ENCODE peak calls at places on chromosomes 4 and X, in five cellular contexts. D, Q, T, W and I are unnamed samples.

GRCh38 chr4:150127757-150128156 is 49.5 kb downstream of the DCLK2 start:
- DNase-seq in D (no peak), Q (no peak), T (no peak), W (no peak), I (no peak)

GRCh38 chr4:136731025-136731424 is 801.3 kb downstream of the PCDH18 start:
- DNase-seq in D (no peak), Q (no peak), T (no peak), W (no peak), I (no peak)

GRCh38 chr4:108783666-108784463 is 21.0 kb upstream of the ETNPPL start:
- DNase-seq in D (no peak), Q (no peak), T (no peak), W (no peak), I (no peak)

GRCh38 chrX:41922125-41922521 is 1.2 kb downstream of the CASK start:
- DNase-seq in D (no peak), Q (no peak), T (no peak), W (peak; percentile 9), I (no peak)

GRCh38 chr4:123409301-123409700 is 12.7 kb downstream of the SPRY1 start:
- DNase-seq in D (no peak), Q (no peak), T (no peak), W (no peak), I (no peak)

GRCh38 chr4:170047774-170048354 is 21.7 kb upstream of the MFAP3L start:
- DNase-seq in D (peak; percentile 27), Q (peak; percentile 72), T (peak; percentile 59), W (peak; percentile 63), I (peak; percentile 43)

GRCh38 chr4:28093071-28093470 is 1232.4 kb downstream of the STIM2 start:
- DNase-seq in D (no peak), Q (no peak), T (no peak), W (no peak), I (no peak)

GRCh38 chrX:71976753-71977152 is 66.1 kb downstream of the NHSL2 start:
- DNase-seq in D (no peak), Q (no peak), T (no peak), W (no peak), I (no peak)

GRCh38 chr4:3441501-3442459 is at the start of gene HGFAC:
- DNase-seq in D (no peak), Q (no peak), T (no peak), W (no peak), I (no peak)

GRCh38 chr4:139453041-139453370 is 915 bp upstream of the RAB33B start:
- DNase-seq in D (no peak), Q (peak; percentile 67), T (no peak), W (peak; percentile 77), I (peak; percentile 71)

GRCh38 chr4:182022899-182023298 is 220.3 kb upstream of the TENM3 start:
- DNase-seq in D (no peak), Q (no peak), T (no peak), W (no peak), I (no peak)

GRCh38 chr4:101283436-101283835 is 63.9 kb downstream of the PPP3CA start:
- DNase-seq in D (no peak), Q (no peak), T (no peak), W (no peak), I (no peak)

GRCh38 chr4:53608649-53609048 is 17.4 kb upstream of the LNX1 start:
- DNase-seq in D (no peak), Q (no peak), T (no peak), W (no peak), I (no peak)

GRCh38 chr4:155582971-155583437 is 83.6 kb upstream of the GUCY1A1 start:
- DNase-seq in D (no peak), Q (no peak), T (no peak), W (no peak), I (no peak)

GRCh38 chrX:40209951-40210617 is 112.3 kb upstream of the BCOR start:
- DNase-seq in D (no peak), Q (no peak), T (no peak), W (no peak), I (no peak)

GRCh38 chr4:55435136-55435535 is 39.4 kb downstream of the TMEM165 start:
- DNase-seq in D (no peak), Q (no peak), T (no peak), W (peak; percentile 5), I (no peak)
- TF ChIP-seq CTCF in D (peak; percentile 21), Q (no peak), T (no peak), W (no peak), I (no peak)

GRCh38 chrX:19906293-19906692 is 18.9 kb upstream of the SH3KBP1 start:
- DNase-seq in D (no peak), Q (no peak), T (no peak), W (no peak), I (no peak)
- TF ChIP-seq CTCF in D (no peak), Q (no peak), T (no peak), W (no peak), I (no peak)

GRCh38 chrX:16836371-16836770 is 33.8 kb downstream of the RBBP7 start:
- DNase-seq in D (peak; percentile 34), Q (peak; percentile 25), T (peak; percentile 56), W (no peak), I (peak; percentile 12)
- TF ChIP-seq CTCF in D (peak; percentile 76), Q (no peak), T (peak; percentile 66), W (no peak), I (peak; percentile 38)

GRCh38 chr4:107669068-107669467 is 51.0 kb downstream of the PAPSS1 start:
- DNase-seq in D (no peak), Q (no peak), T (no peak), W (no peak), I (no peak)
- TF ChIP-seq CTCF in D (no peak), Q (no peak), T (no peak), W (no peak), I (no peak)

GRCh38 chrX:15930585-15930984 is 76.0 kb upstream of the AP1S2 start:
- DNase-seq in D (no peak), Q (no peak), T (no peak), W (peak; percentile 19), I (peak; percentile 16)
- TF ChIP-seq CTCF in D (peak; percentile 34), Q (no peak), T (no peak), W (no peak), I (no peak)

DNA sequence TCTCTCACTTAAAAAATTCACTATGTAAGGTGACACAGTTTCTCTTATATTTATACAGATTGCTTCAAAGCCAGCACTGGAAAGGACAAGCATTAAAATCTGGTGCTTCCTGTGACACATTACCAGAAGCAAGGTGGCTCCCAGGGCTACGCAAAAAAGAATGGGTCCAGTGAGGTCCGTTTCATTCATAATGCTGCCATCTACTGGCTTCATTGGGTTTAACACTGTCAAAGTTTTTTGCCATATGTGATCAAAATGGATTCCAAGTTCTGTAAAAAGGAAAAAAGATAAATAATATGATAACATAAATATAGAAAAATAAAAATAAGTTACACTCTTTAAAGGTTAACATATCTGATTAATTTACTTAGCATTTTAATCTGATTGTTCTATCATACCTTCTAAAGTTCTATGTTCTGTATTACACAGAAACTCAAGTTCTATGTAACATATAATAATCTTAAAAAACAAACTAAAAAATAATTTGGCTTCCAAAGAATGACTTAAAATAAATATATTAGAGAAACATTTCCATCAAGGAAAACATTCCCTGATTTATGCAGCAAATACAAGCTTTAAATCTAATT is 22.1 kb downstream of the YIPF7 start:
- DNase-seq in D (peak; percentile 14), Q (peak; percentile 33), T (peak; percentile 33), W (peak; percentile 42), I (peak; percentile 54)
- TF ChIP-seq CTCF in D (peak; percentile 83), Q (peak; percentile 21), T (peak; percentile 62), W (peak; percentile 35), I (peak; percentile 36)

DNA sequence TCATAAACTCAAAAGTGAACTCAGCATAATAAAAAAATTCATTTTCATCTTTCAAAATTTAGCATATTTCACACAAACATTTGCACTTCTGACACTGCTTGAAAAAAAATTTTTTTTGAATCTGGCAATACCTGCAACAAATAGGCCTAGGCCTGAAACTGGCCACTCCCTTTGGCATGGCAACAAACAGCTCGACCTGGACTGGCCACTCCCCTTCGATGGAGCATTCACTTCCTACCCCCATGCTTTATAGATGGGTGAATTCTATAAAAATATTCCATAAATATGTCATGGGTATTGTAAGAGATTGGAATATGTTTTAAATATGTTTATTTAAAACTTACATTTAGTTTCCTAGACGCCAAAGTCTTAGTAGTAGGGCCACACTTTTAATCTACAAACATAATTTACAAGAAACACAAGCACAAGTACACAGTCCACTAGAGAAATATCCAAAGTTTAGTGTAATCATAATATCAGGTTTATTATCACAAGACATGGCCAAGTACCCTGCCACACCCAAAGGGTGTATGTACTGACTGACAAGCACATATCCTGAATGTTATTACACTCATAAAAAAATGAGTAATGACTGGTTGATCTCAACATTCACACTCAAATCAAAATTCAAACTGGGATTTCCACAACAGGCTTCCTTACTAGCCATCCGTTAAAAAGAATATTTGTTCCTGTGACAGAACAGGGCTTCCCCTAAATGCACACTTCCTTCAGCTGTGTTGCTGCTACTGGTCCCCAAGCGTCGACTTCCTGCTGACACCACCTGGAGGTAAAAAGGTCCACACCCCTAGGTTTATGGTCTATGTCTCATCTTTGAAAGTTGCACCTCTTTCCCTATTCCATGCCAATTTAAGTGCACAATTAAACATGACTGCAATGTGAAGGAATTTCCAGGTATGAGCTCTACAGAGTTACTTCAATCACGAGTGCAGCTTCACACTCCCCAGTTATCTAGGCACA is 271.5 kb downstream of the NR3C2 start:
- DNase-seq in D (no peak), Q (no peak), T (no peak), W (no peak), I (no peak)
- TF ChIP-seq CTCF in D (no peak), Q (no peak), T (no peak), W (no peak), I (no peak)